ENCODE peak calls at places on chromosomes 2 and 18, in ten cellular contexts. H, G, B, X, L, K, M, O, Y and A are unnamed samples.

GRCh38 chr2:171995586-171995985 is 4.2 kb upstream of the METAP1D start:
- DNase-seq in H (no peak), G (no peak), B (no peak), X (no peak), L (no peak), K (no peak), M (no peak), O (no peak), Y (peak; percentile 74), A (no peak)

GRCh38 chr2:152471499-152471898 is 136.5 kb downstream of the FMNL2 start:
- DNase-seq in H (no peak), G (no peak), B (no peak), X (no peak), L (no peak), K (no peak), M (no peak), O (no peak), Y (no peak), A (no peak)

GRCh38 chr18:39380823-39381222 is 1815.2 kb upstream of the CELF4 start:
- DNase-seq in H (no peak), G (no peak), B (no peak), X (no peak), L (no peak), K (no peak), M (no peak), O (no peak), Y (no peak), A (no peak)

GRCh38 chr18:2096581-2096980 is 474.7 kb downstream of the METTL4 start:
- DNase-seq in H (no peak), G (no peak), B (no peak), X (no peak), L (no peak), K (no peak), M (no peak), O (no peak), Y (no peak), A (no peak)

GRCh38 chr2:174334781-174335604 is at the start of gene SP9:
- DNase-seq in H (peak; percentile 89), G (peak; percentile 63), B (peak; percentile 30), X (no peak), L (peak; percentile 68), K (peak; percentile 75), M (peak; percentile 46), O (peak; percentile 43), Y (peak; percentile 50), A (no peak)

GRCh38 chr2:46122318-46122970 is 174.8 kb upstream of the EPAS1 start:
- DNase-seq in H (peak; percentile 40), G (no peak), B (no peak), X (no peak), L (no peak), K (no peak), M (peak; percentile 42), O (no peak), Y (peak; percentile 35), A (no peak)

GRCh38 chr2:150789376-150789905 is 302.0 kb upstream of the RND3 start:
- DNase-seq in H (no peak), G (no peak), B (no peak), X (no peak), L (no peak), K (no peak), M (no peak), O (peak; percentile 83), Y (no peak), A (no peak)

GRCh38 chr2:161681043-161681442 is 56.8 kb downstream of the SLC4A10 start:
- DNase-seq in H (no peak), G (no peak), B (no peak), X (peak; percentile 65), L (no peak), K (no peak), M (peak; percentile 74), O (peak; percentile 39), Y (peak; percentile 5), A (no peak)

GRCh38 chr2:79713131-79713785 is 200.4 kb downstream of the CTNNA2 start:
- DNase-seq in H (no peak), G (no peak), B (no peak), X (no peak), L (no peak), K (no peak), M (peak; percentile 30), O (no peak), Y (no peak), A (no peak)

GRCh38 chr2:85584354-85584856 is at the start of gene VAMP5:
- DNase-seq in H (no peak), G (no peak), B (no peak), X (no peak), L (peak; percentile 37), K (peak; percentile 88), M (no peak), O (peak; percentile 41), Y (no peak), A (no peak)

GRCh38 chr2:19711470-19712372 is 190.1 kb downstream of the TTC32 start:
- DNase-seq in H (peak; percentile 89), G (no peak), B (no peak), X (peak; percentile 88), L (peak; percentile 65), K (no peak), M (peak; percentile 98), O (peak; percentile 97), Y (peak; percentile 93), A (peak; percentile 26)

GRCh38 chr2:218370410-218371063 is 11.5 kb upstream of the SLC11A1 start:
- DNase-seq in H (no peak), G (no peak), B (no peak), X (no peak), L (no peak), K (no peak), M (peak; percentile 48), O (peak; percentile 72), Y (peak; percentile 83), A (no peak)

GRCh38 chr2:24421668-24422067 is 61.3 kb upstream of the ITSN2 start:
- DNase-seq in H (peak; percentile 66), G (peak; percentile 72), B (peak; percentile 34), X (peak; percentile 26), L (peak; percentile 82), K (peak; percentile 55), M (peak; percentile 58), O (peak; percentile 76), Y (peak; percentile 63), A (no peak)

GRCh38 chr2:79832540-79833234 is 319.8 kb downstream of the CTNNA2 start:
- DNase-seq in H (peak; percentile 4), G (no peak), B (no peak), X (no peak), L (no peak), K (no peak), M (no peak), O (no peak), Y (no peak), A (peak; percentile 63)

GRCh38 chr2:238259085-238260020 is 19.5 kb upstream of the HES6 start:
- DNase-seq in H (peak; percentile 42), G (no peak), B (no peak), X (no peak), L (no peak), K (no peak), M (no peak), O (no peak), Y (no peak), A (no peak)
- TF ChIP-seq CTCF in H (no peak), G (peak; percentile 19), B (peak; percentile 10), X (no peak), L (no peak), K (no peak), M (peak; percentile 12), O (peak; percentile 15), Y (no peak), A (peak; percentile 49)

GRCh38 chr18:14086459-14087231 is 45.6 kb downstream of the ZNF519 start:
- DNase-seq in H (peak; percentile 16), G (peak; percentile 26), B (no peak), X (no peak), L (peak; percentile 35), K (peak; percentile 57), M (peak; percentile 53), O (peak; percentile 52), Y (peak; percentile 59), A (no peak)
- TF ChIP-seq CTCF in H (peak; percentile 45), G (peak; percentile 87), B (peak; percentile 90), X (peak; percentile 29), L (peak; percentile 67), K (peak; percentile 62), M (peak; percentile 77), O (peak; percentile 68), Y (peak; percentile 74), A (peak; percentile 89)

GRCh38 chr2:181894381-181894780 is 2.9 kb downstream of the ITPRID2 start:
- DNase-seq in H (no peak), G (no peak), B (no peak), X (no peak), L (no peak), K (no peak), M (no peak), O (no peak), Y (no peak), A (no peak)

GRCh38 chr2:181892795-181893435 is 1.4 kb downstream of the ITPRID2 start:
- DNase-seq in H (no peak), G (no peak), B (no peak), X (no peak), L (no peak), K (no peak), M (peak; percentile 57), O (peak; percentile 60), Y (peak; percentile 58), A (no peak)

GRCh38 chr2:181891966-181892794 is 650 bp downstream of the ITPRID2 start:
- DNase-seq in H (peak; percentile 81), G (peak; percentile 65), B (peak; percentile 28), X (peak; percentile 39), L (peak; percentile 66), K (peak; percentile 67), M (peak; percentile 45), O (peak; percentile 72), Y (peak; percentile 63), A (peak; percentile 67)

GRCh38 chr2:181887056-181887455 is 4.5 kb upstream of the ITPRID2 start:
- DNase-seq in H (no peak), G (no peak), B (no peak), X (no peak), L (no peak), K (no peak), M (no peak), O (no peak), Y (no peak), A (no peak)

GRCh38 chr2:181891258-181891965 is at the start of gene ITPRID2:
- DNase-seq in H (peak; percentile 91), G (peak; percentile 71), B (peak; percentile 74), X (peak; percentile 95), L (peak; percentile 89), K (peak; percentile 96), M (peak; percentile 82), O (peak; percentile 96), Y (peak; percentile 90), A (no peak)
- TF ChIP-seq CTCF in H (no peak), G (peak; percentile 28), B (no peak), X (peak; percentile 10), L (no peak), K (no peak), M (no peak), O (no peak), Y (peak; percentile 8), A (no peak)

DNA sequence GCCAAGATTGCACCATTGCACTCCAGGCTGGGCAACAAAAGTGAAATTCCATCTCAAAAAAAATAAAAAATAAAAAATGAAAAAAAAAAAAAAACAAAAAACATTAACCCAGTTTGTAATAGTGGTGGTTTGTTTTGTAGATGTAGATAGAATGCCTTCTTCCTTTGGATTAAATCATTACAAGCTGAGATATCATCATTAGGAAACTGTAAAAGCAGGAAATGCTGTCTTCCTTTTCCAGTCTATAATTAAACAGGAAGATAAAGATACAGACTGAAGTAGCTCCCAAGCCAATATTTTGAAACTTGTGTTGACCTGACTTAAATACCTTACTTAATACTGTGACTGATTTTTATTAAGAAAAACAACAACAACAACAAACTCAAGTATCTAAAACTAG is 43.1 kb downstream of the RBMS1 start:
- DNase-seq in H (no peak), G (no peak), B (no peak), X (no peak), L (no peak), K (no peak), M (no peak), O (no peak), Y (no peak), A (no peak)
- TF ChIP-seq CTCF in H (no peak), G (no peak), B (no peak), X (no peak), L (no peak), K (no peak), M (no peak), O (no peak), Y (no peak), A (no peak)